ENCODE peak calls at places on chromosomes 1 and 21, in five cellular contexts. One of them, this sample, is unnamed.

GRCh38 chr21:38645282-38645681 is 147.0 kb upstream of the ERG start:
- DNase-seq in mammary epithelial cell: peak; percentile 96
- DNase-seq in prostate gland: no peak
- DNase-seq in substantia nigra: no peak
- DNase-seq in CD8-positive, alpha-beta T cell: no peak
- DNase-seq in this sample: peak; percentile 84

GRCh38 chr1:153699116-153699515 is 20.6 kb downstream of the NPR1 start:
- DNase-seq in mammary epithelial cell: peak; percentile 32
- DNase-seq in CD8-positive, alpha-beta T cell: no peak
- DNase-seq in prostate gland: no peak
- DNase-seq in substantia nigra: no peak
- DNase-seq in this sample: no peak

GRCh38 chr1:203153989-203154821 is 21.4 kb downstream of the MYBPH start:
- DNase-seq in CD8-positive, alpha-beta T cell: no peak
- DNase-seq in mammary epithelial cell: peak; percentile 88
- DNase-seq in substantia nigra: no peak
- DNase-seq in prostate gland: no peak
- DNase-seq in this sample: peak; percentile 37

GRCh38 chr1:12584900-12585525 is 33.0 kb downstream of the DHRS3 start:
- DNase-seq in substantia nigra: no peak
- DNase-seq in mammary epithelial cell: no peak
- DNase-seq in prostate gland: no peak
- DNase-seq in CD8-positive, alpha-beta T cell: no peak
- DNase-seq in this sample: no peak

GRCh38 chr1:27772071-27772470 is 948 bp upstream of the STX12 start:
- DNase-seq in CD8-positive, alpha-beta T cell: no peak
- DNase-seq in substantia nigra: no peak
- DNase-seq in mammary epithelial cell: no peak
- DNase-seq in prostate gland: no peak
- DNase-seq in this sample: no peak

GRCh38 chr1:159508951-159509350 is 26.9 kb downstream of the OR10J5 start:
- DNase-seq in CD8-positive, alpha-beta T cell: no peak
- DNase-seq in prostate gland: no peak
- DNase-seq in mammary epithelial cell: no peak
- DNase-seq in substantia nigra: no peak
- DNase-seq in this sample: no peak

GRCh38 chr1:114509596-114510234 is 1.3 kb downstream of the TRIM33 start:
- DNase-seq in prostate gland: no peak
- DNase-seq in mammary epithelial cell: peak; percentile 19
- DNase-seq in substantia nigra: no peak
- DNase-seq in CD8-positive, alpha-beta T cell: no peak
- DNase-seq in this sample: no peak

GRCh38 chr1:117049857-117050256 is 10.3 kb upstream of the TTF2 start:
- DNase-seq in mammary epithelial cell: no peak
- DNase-seq in CD8-positive, alpha-beta T cell: no peak
- DNase-seq in prostate gland: no peak
- DNase-seq in substantia nigra: no peak
- DNase-seq in this sample: no peak

GRCh38 chr1:208303743-208304142 is 59.6 kb upstream of the PLXNA2 start:
- DNase-seq in prostate gland: no peak
- DNase-seq in mammary epithelial cell: no peak
- DNase-seq in CD8-positive, alpha-beta T cell: no peak
- DNase-seq in substantia nigra: no peak
- DNase-seq in this sample: no peak

GRCh38 chr1:115829023-115829674 is 11.8 kb downstream of the NHLH2 start:
- DNase-seq in prostate gland: no peak
- DNase-seq in CD8-positive, alpha-beta T cell: no peak
- DNase-seq in substantia nigra: no peak
- DNase-seq in mammary epithelial cell: peak; percentile 93
- DNase-seq in this sample: peak; percentile 87

GRCh38 chr1:59765036-59765730 is 49.6 kb upstream of the HOOK1 start:
- DNase-seq in mammary epithelial cell: peak; percentile 92
- DNase-seq in prostate gland: peak; percentile 40
- DNase-seq in substantia nigra: no peak
- DNase-seq in CD8-positive, alpha-beta T cell: no peak
- DNase-seq in this sample: peak; percentile 71

GRCh38 chr1:23577056-23577985 is 18.0 kb upstream of the ID3 start:
- DNase-seq in mammary epithelial cell: peak; percentile 69
- DNase-seq in CD8-positive, alpha-beta T cell: no peak
- DNase-seq in prostate gland: no peak
- DNase-seq in substantia nigra: no peak
- DNase-seq in this sample: no peak

GRCh38 chr21:42672699-42673458 is 19.5 kb downstream of the PDE9A start:
- DNase-seq in substantia nigra: no peak
- DNase-seq in mammary epithelial cell: no peak
- DNase-seq in prostate gland: no peak
- DNase-seq in CD8-positive, alpha-beta T cell: no peak
- DNase-seq in this sample: no peak

GRCh38 chr1:23177031-23177430 is 8.4 kb upstream of the LUZP1 start:
- DNase-seq in substantia nigra: no peak
- DNase-seq in prostate gland: no peak
- DNase-seq in mammary epithelial cell: no peak
- DNase-seq in CD8-positive, alpha-beta T cell: no peak
- DNase-seq in this sample: no peak

GRCh38 chr1:37292789-37293188 is 181.6 kb upstream of the ZC3H12A start:
- DNase-seq in mammary epithelial cell: no peak
- DNase-seq in substantia nigra: no peak
- DNase-seq in CD8-positive, alpha-beta T cell: no peak
- DNase-seq in prostate gland: no peak
- DNase-seq in this sample: no peak

GRCh38 chr1:186974774-186975181 is 146.0 kb downstream of the PLA2G4A start:
- DNase-seq in CD8-positive, alpha-beta T cell: no peak
- DNase-seq in substantia nigra: no peak
- DNase-seq in prostate gland: no peak
- DNase-seq in mammary epithelial cell: peak; percentile 65
- DNase-seq in this sample: peak; percentile 65

GRCh38 chr1:165047985-165048384 is 308.5 kb downstream of the LMX1A start:
- DNase-seq in substantia nigra: no peak
- DNase-seq in CD8-positive, alpha-beta T cell: no peak
- DNase-seq in mammary epithelial cell: no peak
- DNase-seq in prostate gland: no peak
- DNase-seq in this sample: no peak

GRCh38 chr21:41361786-41362604 is at the start of gene MX2:
- DNase-seq in mammary epithelial cell: no peak
- DNase-seq in substantia nigra: no peak
- DNase-seq in prostate gland: no peak
- DNase-seq in CD8-positive, alpha-beta T cell: peak; percentile 83
- DNase-seq in this sample: peak; percentile 36

GRCh38 chr1:172269084-172269483 is 151.4 kb upstream of the C1orf105 start:
- DNase-seq in prostate gland: no peak
- DNase-seq in substantia nigra: no peak
- DNase-seq in CD8-positive, alpha-beta T cell: no peak
- DNase-seq in mammary epithelial cell: no peak
- DNase-seq in this sample: no peak

GRCh38 chr1:212689758-212690540 is 9.7 kb downstream of the BATF3 start:
- DNase-seq in substantia nigra: no peak
- DNase-seq in mammary epithelial cell: no peak
- DNase-seq in CD8-positive, alpha-beta T cell: no peak
- DNase-seq in prostate gland: no peak
- DNase-seq in this sample: no peak

GRCh38 chr1:41811978-41812852 is 106.5 kb downstream of the HIVEP3 start:
- DNase-seq in mammary epithelial cell: peak; percentile 59
- DNase-seq in CD8-positive, alpha-beta T cell: peak; percentile 39
- DNase-seq in prostate gland: peak; percentile 42
- DNase-seq in substantia nigra: no peak
- DNase-seq in this sample: no peak

GRCh38 chr21:44572959-44573583 is 458 bp upstream of the KRTAP10-4 start:
- DNase-seq in prostate gland: no peak
- DNase-seq in mammary epithelial cell: peak; percentile 16
- DNase-seq in substantia nigra: no peak
- DNase-seq in CD8-positive, alpha-beta T cell: no peak
- DNase-seq in this sample: no peak

GRCh38 chr1:67534627-67535065 is 104.4 kb upstream of the SERBP1 start:
- DNase-seq in substantia nigra: no peak
- DNase-seq in prostate gland: no peak
- DNase-seq in CD8-positive, alpha-beta T cell: no peak
- DNase-seq in mammary epithelial cell: no peak
- DNase-seq in this sample: no peak

GRCh38 chr21:42125571-42126544 is 54.7 kb downstream of the UMODL1 start:
- DNase-seq in prostate gland: no peak
- DNase-seq in substantia nigra: no peak
- DNase-seq in mammary epithelial cell: no peak
- DNase-seq in CD8-positive, alpha-beta T cell: no peak
- DNase-seq in this sample: no peak

GRCh38 chr1:92804721-92805169 is 19.8 kb upstream of the EVI5 start:
- DNase-seq in prostate gland: peak; percentile 21
- DNase-seq in CD8-positive, alpha-beta T cell: no peak
- DNase-seq in substantia nigra: no peak
- DNase-seq in mammary epithelial cell: peak; percentile 92
- DNase-seq in this sample: peak; percentile 79

GRCh38 chr1:83555871-83556270 is 443.1 kb downstream of the TTLL7 start:
- DNase-seq in CD8-positive, alpha-beta T cell: no peak
- DNase-seq in mammary epithelial cell: no peak
- DNase-seq in substantia nigra: no peak
- DNase-seq in prostate gland: no peak
- DNase-seq in this sample: no peak

GRCh38 chr1:43300661-43301094 is at the start of gene TIE1:
- DNase-seq in mammary epithelial cell: no peak
- DNase-seq in CD8-positive, alpha-beta T cell: no peak
- DNase-seq in prostate gland: no peak
- DNase-seq in substantia nigra: no peak
- DNase-seq in this sample: no peak

GRCh38 chr1:12650001-12650421 is 6.1 kb downstream of the AADACL4 start:
- DNase-seq in CD8-positive, alpha-beta T cell: no peak
- DNase-seq in mammary epithelial cell: no peak
- DNase-seq in substantia nigra: no peak
- DNase-seq in prostate gland: no peak
- DNase-seq in this sample: no peak

GRCh38 chr1:21175670-21176581 is 771 bp downstream of the EIF4G3 start:
- DNase-seq in substantia nigra: no peak
- DNase-seq in prostate gland: peak; percentile 11
- DNase-seq in mammary epithelial cell: no peak
- DNase-seq in CD8-positive, alpha-beta T cell: peak; percentile 47
- DNase-seq in this sample: no peak

GRCh38 chr1:24932284-24932683 is 2.2 kb upstream of the RUNX3 start:
- DNase-seq in substantia nigra: no peak
- DNase-seq in prostate gland: no peak
- DNase-seq in mammary epithelial cell: no peak
- DNase-seq in CD8-positive, alpha-beta T cell: peak; percentile 50
- DNase-seq in this sample: no peak

GRCh38 chr1:109989656-109990653 is 5.4 kb downstream of the AHCYL1 start:
- DNase-seq in mammary epithelial cell: no peak
- DNase-seq in prostate gland: no peak
- DNase-seq in CD8-positive, alpha-beta T cell: no peak
- DNase-seq in substantia nigra: no peak
- DNase-seq in this sample: no peak

GRCh38 chr1:60904079-60904852 is 178.1 kb upstream of the NFIA start:
- DNase-seq in prostate gland: no peak
- DNase-seq in CD8-positive, alpha-beta T cell: no peak
- DNase-seq in mammary epithelial cell: peak; percentile 37
- DNase-seq in substantia nigra: no peak
- DNase-seq in this sample: no peak

GRCh38 chr1:173536254-173536653 is 59.1 kb downstream of the PRDX6 start:
- DNase-seq in prostate gland: no peak
- DNase-seq in CD8-positive, alpha-beta T cell: no peak
- DNase-seq in substantia nigra: no peak
- DNase-seq in mammary epithelial cell: no peak
- DNase-seq in this sample: no peak

GRCh38 chr1:198162091-198162767 is 5.4 kb downstream of the NEK7 start:
- DNase-seq in CD8-positive, alpha-beta T cell: no peak
- DNase-seq in prostate gland: no peak
- DNase-seq in substantia nigra: no peak
- DNase-seq in mammary epithelial cell: no peak
- DNase-seq in this sample: no peak

GRCh38 chr1:33007190-33008050 is 29.3 kb downstream of the AK2 start:
- DNase-seq in prostate gland: peak; percentile 33
- DNase-seq in substantia nigra: no peak
- DNase-seq in CD8-positive, alpha-beta T cell: no peak
- DNase-seq in mammary epithelial cell: peak; percentile 93
- DNase-seq in this sample: no peak

GRCh38 chr1:65362545-65362944 is 53.2 kb downstream of the DNAJC6 start:
- DNase-seq in CD8-positive, alpha-beta T cell: no peak
- DNase-seq in prostate gland: no peak
- DNase-seq in mammary epithelial cell: peak; percentile 62
- DNase-seq in substantia nigra: no peak
- DNase-seq in this sample: peak; percentile 26

GRCh38 chr1:65360654-65361053 is 51.3 kb downstream of the DNAJC6 start:
- DNase-seq in prostate gland: no peak
- DNase-seq in mammary epithelial cell: no peak
- DNase-seq in CD8-positive, alpha-beta T cell: no peak
- DNase-seq in substantia nigra: no peak
- DNase-seq in this sample: no peak

GRCh38 chr1:65363484-65363883 is 54.1 kb downstream of the DNAJC6 start:
- DNase-seq in substantia nigra: no peak
- DNase-seq in prostate gland: no peak
- DNase-seq in mammary epithelial cell: no peak
- DNase-seq in CD8-positive, alpha-beta T cell: no peak
- DNase-seq in this sample: no peak

GRCh38 chr1:65357291-65357960 is 48.1 kb downstream of the DNAJC6 start:
- DNase-seq in CD8-positive, alpha-beta T cell: no peak
- DNase-seq in mammary epithelial cell: no peak
- DNase-seq in prostate gland: no peak
- DNase-seq in substantia nigra: no peak
- DNase-seq in this sample: no peak

DNA sequence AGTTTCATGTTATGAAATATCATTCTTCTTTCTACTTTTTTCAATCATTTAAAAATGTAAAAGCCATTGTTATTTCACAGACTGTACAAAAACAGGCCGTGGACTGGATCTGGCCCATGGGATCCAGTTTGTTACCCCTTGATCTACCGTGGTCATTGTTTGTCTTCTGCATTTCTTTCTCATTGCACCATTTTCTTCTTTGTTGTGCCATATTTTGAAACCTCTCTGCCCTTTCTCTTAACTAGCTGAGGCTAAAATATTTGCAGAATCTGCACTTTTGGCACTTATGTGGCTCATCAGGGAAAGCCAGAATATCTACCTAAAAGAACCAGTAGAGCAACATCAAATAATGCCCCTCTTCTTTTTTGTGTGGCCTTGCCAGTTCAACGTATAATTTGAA is 50.5 kb downstream of the DNAJC6 start:
- DNase-seq in mammary epithelial cell: no peak
- DNase-seq in substantia nigra: no peak
- DNase-seq in prostate gland: no peak
- DNase-seq in CD8-positive, alpha-beta T cell: no peak
- DNase-seq in this sample: no peak
- H3K27ac ChIP-seq in mammary epithelial cell: no peak overlapping the region
- H3K27ac ChIP-seq in substantia nigra: no peak overlapping the region
- H3K27ac ChIP-seq in prostate gland: no peak overlapping the region
- H3K27ac ChIP-seq in CD8-positive, alpha-beta T cell: no peak overlapping the region
- H3K27ac ChIP-seq in this sample: no peak overlapping the region

GRCh38 chr1:9559673-9560072 is 20.4 kb downstream of the SLC25A33 start:
- DNase-seq in CD8-positive, alpha-beta T cell: peak; percentile 28
- DNase-seq in substantia nigra: no peak
- DNase-seq in prostate gland: no peak
- DNase-seq in mammary epithelial cell: no peak
- DNase-seq in this sample: no peak
- H3K27ac ChIP-seq in CD8-positive, alpha-beta T cell: peak overlapping the region; percentile 25
- H3K27ac ChIP-seq in substantia nigra: no peak overlapping the region
- H3K27ac ChIP-seq in prostate gland: no peak overlapping the region
- H3K27ac ChIP-seq in mammary epithelial cell: no peak overlapping the region
- H3K27ac ChIP-seq in this sample: no peak overlapping the region

GRCh38 chr1:232431748-232432147 is 198.2 kb downstream of the SIPA1L2 start:
- DNase-seq in mammary epithelial cell: no peak
- DNase-seq in prostate gland: no peak
- DNase-seq in CD8-positive, alpha-beta T cell: no peak
- DNase-seq in substantia nigra: no peak
- DNase-seq in this sample: no peak
- H3K27ac ChIP-seq in mammary epithelial cell: no peak overlapping the region
- H3K27ac ChIP-seq in prostate gland: no peak overlapping the region
- H3K27ac ChIP-seq in CD8-positive, alpha-beta T cell: no peak overlapping the region
- H3K27ac ChIP-seq in substantia nigra: no peak overlapping the region
- H3K27ac ChIP-seq in this sample: no peak overlapping the region

GRCh38 chr21:27145134-27145798 is 178.4 kb upstream of the ADAMTS5 start:
- DNase-seq in mammary epithelial cell: no peak
- DNase-seq in CD8-positive, alpha-beta T cell: no peak
- DNase-seq in substantia nigra: no peak
- DNase-seq in prostate gland: no peak
- DNase-seq in this sample: no peak
- H3K27ac ChIP-seq in mammary epithelial cell: no peak overlapping the region
- H3K27ac ChIP-seq in CD8-positive, alpha-beta T cell: no peak overlapping the region
- H3K27ac ChIP-seq in substantia nigra: no peak overlapping the region
- H3K27ac ChIP-seq in prostate gland: no peak overlapping the region
- H3K27ac ChIP-seq in this sample: no peak overlapping the region

This sample was measured in epithelial cell of prostate.